ENCODE peak calls at places on chromosome 9, in four cellular contexts. One of them, this sample, is unnamed.

GRCh38 chr9:23590601-23591000 is 235.4 kb downstream of the ELAVL2 start:
- DNase-seq in K562: no peak
- DNase-seq in A549: no peak
- DNase-seq in HepG2: no peak
- DNase-seq in this sample: no peak

GRCh38 chr9:20043035-20043434 is 254.2 kb upstream of the SLC24A2 start:
- DNase-seq in A549: no peak
- DNase-seq in HepG2: no peak
- DNase-seq in K562: no peak
- DNase-seq in this sample: no peak

GRCh38 chr9:90433398-90433890 is 209.2 kb downstream of the DIRAS2 start:
- DNase-seq in HepG2: no peak
- DNase-seq in A549: peak
- DNase-seq in K562: no peak
- DNase-seq in this sample: peak

GRCh38 chr9:79001012-79001411 is 570.8 kb upstream of the TLE4 start:
- DNase-seq in HepG2: no peak
- DNase-seq in K562: no peak
- DNase-seq in A549: no peak
- DNase-seq in this sample: no peak

GRCh38 chr9:69812068-69813000 is 8.3 kb upstream of the CFAP95 start:
- DNase-seq in HepG2: no peak
- DNase-seq in K562: no peak
- DNase-seq in A549: no peak
- DNase-seq in this sample: no peak

GRCh38 chr9:27179245-27179870 is 70.3 kb downstream of the TEK start:
- DNase-seq in A549: no peak
- DNase-seq in K562: no peak
- DNase-seq in HepG2: no peak
- DNase-seq in this sample: no peak

GRCh38 chr9:99823392-99824377 is 2.0 kb downstream of the NR4A3 start:
- DNase-seq in K562: peak
- DNase-seq in HepG2: no peak
- DNase-seq in A549: peak
- DNase-seq in this sample: peak

GRCh38 chr9:104386425-104387069 is 117.5 kb upstream of the OR13F1 start:
- DNase-seq in A549: peak
- DNase-seq in HepG2: peak
- DNase-seq in K562: no peak
- DNase-seq in this sample: no peak

GRCh38 chr9:122056484-122056883 is 36.6 kb downstream of the TTLL11 start:
- DNase-seq in HepG2: peak
- DNase-seq in A549: no peak
- DNase-seq in K562: peak
- DNase-seq in this sample: peak

GRCh38 chr9:89444212-89444611 is 53.7 kb downstream of the SEMA4D start:
- DNase-seq in HepG2: no peak
- DNase-seq in K562: no peak
- DNase-seq in A549: no peak
- DNase-seq in this sample: no peak

GRCh38 chr9:128406848-128407391 is 13.7 kb upstream of the CERCAM start:
- DNase-seq in A549: no peak
- DNase-seq in K562: no peak
- DNase-seq in HepG2: peak
- DNase-seq in this sample: no peak

GRCh38 chr9:26054600-26055516 is 376.6 kb upstream of the TUSC1 start:
- DNase-seq in A549: no peak
- DNase-seq in HepG2: no peak
- DNase-seq in K562: no peak
- DNase-seq in this sample: no peak

GRCh38 chr9:128294142-128294541 is 18.1 kb downstream of the SWI5 start:
- DNase-seq in HepG2: no peak
- DNase-seq in A549: no peak
- DNase-seq in K562: no peak
- DNase-seq in this sample: no peak

GRCh38 chr9:91489391-91489899 is 65.8 kb upstream of the NFIL3 start:
- DNase-seq in HepG2: no peak
- DNase-seq in A549: no peak
- DNase-seq in K562: no peak
- DNase-seq in this sample: no peak

GRCh38 chr9:97046228-97046627 is 7.3 kb upstream of the CTSV start:
- DNase-seq in K562: no peak
- DNase-seq in A549: peak
- DNase-seq in HepG2: peak
- DNase-seq in this sample: peak

GRCh38 chr9:72932669-72933068 is 20.2 kb downstream of the ALDH1A1 start:
- DNase-seq in K562: no peak
- DNase-seq in HepG2: no peak
- DNase-seq in A549: no peak
- DNase-seq in this sample: no peak

GRCh38 chr9:123482295-123482970 is 126.4 kb downstream of the CRB2 start:
- DNase-seq in K562: no peak
- DNase-seq in A549: no peak
- DNase-seq in HepG2: peak
- DNase-seq in this sample: peak

GRCh38 chr9:69600314-69601047 is 71.7 kb downstream of the APBA1 start:
- DNase-seq in A549: no peak
- DNase-seq in HepG2: no peak
- DNase-seq in K562: no peak
- DNase-seq in this sample: no peak

GRCh38 chr9:122377241-122378164 is 6.7 kb downstream of the PTGS1 start:
- DNase-seq in HepG2: no peak
- DNase-seq in A549: no peak
- DNase-seq in K562: peak
- DNase-seq in this sample: no peak

GRCh38 chr9:14480561-14480960 is 166.6 kb upstream of the NFIB start:
- DNase-seq in A549: no peak
- DNase-seq in K562: no peak
- DNase-seq in HepG2: no peak
- DNase-seq in this sample: no peak

DNA sequence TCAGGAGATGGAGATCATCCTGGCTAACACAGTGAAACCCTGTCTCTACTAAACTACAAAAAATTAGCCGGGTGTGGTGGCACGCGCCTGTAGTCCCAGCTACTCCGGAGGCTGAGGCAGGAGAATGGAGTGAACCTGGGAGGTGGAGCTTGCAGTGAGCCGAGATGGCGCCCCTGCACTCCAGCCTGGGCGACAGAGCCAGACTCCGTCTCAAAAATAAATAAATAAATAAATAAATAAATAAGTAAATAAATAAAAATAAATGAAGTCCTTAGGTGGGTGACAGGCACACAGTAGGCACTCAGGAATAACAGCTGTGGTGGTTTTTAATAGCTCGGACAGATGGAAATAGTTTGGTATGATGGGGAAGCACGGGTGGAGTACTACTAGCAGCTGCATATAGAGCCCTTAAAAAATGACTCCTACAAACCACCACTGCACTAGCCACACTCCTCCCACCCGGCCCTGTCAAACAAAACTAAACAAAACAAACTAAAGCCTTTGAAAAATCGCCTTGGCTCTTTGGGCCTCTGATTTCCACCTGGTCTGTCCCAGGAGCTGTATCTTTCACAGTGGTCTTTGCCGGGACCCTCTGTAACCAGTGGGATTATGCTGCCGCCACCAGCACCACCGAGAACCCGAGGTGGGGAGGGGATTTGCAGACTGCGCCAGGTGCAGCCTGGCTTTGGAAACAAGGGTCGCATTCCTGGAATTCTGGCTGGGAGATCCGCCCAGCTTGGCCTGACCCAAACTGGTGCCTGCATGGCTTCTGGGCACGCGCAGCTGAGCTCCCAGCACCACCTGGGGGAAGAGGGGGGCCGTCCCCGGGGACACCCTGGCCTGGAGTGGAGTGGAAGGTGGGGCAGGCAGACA is 5.1 kb upstream of the WDR5 start:
- DNase-seq in HepG2: peak
- DNase-seq in K562: no peak
- DNase-seq in A549: no peak
- DNase-seq in this sample: peak
- TF ChIP-seq NR3C1 in HepG2: no peak
- TF ChIP-seq NR3C1 in K562: no peak
- TF ChIP-seq NR3C1 in A549: no peak
- TF ChIP-seq NR3C1 in this sample: no peak

DNA sequence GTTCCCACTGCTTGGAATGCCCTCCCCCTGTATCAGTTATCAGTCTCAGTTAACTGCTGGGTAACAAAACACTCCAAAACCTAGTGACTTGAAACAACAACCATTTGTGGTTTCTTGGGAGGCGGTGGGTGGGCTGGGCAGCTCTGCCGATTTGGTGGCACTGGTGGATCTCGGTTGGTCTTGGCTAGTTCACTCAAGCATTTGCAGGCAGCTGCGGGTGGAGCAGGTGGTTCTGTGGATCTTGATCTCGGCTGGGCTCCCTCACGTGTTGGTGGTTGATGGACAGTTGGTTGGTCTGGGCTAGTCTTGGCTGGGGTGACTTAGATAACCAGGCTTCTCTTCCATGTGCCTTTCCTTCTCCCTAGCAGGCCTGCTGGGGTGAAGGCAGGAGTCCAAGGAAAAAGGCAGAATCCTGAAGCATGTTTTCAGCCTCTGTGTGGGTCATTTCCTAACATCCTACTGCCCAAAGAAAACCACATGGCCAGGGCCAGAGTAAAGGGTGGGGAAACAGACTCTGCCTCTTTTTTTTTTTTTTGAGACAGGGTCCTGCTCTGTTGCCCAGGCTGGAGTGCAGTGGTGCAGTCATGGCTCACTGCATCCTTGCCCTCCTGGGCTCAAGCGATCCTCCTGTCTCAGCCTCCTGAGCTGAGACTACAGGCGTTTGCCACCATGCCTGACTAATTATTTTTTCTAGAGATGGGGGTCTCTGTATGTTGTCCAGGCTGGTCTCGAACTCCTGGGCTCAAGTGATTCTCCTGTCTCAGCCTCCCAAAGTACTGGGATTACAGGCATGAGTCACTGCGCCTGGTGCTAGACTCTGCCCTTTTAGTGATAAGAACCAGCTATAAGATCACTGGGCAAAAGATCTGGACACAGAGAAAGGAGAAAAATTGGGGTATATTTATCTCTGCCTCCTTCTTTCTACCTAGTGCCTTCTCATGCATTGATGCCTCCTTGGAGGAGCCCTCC is 183.7 kb downstream of the RGS3 start:
- DNase-seq in K562: no peak
- DNase-seq in A549: no peak
- DNase-seq in HepG2: no peak
- DNase-seq in this sample: no peak
- TF ChIP-seq NR3C1 in K562: no peak
- TF ChIP-seq NR3C1 in A549: no peak
- TF ChIP-seq NR3C1 in HepG2: no peak
- TF ChIP-seq NR3C1 in this sample: no peak

DNA sequence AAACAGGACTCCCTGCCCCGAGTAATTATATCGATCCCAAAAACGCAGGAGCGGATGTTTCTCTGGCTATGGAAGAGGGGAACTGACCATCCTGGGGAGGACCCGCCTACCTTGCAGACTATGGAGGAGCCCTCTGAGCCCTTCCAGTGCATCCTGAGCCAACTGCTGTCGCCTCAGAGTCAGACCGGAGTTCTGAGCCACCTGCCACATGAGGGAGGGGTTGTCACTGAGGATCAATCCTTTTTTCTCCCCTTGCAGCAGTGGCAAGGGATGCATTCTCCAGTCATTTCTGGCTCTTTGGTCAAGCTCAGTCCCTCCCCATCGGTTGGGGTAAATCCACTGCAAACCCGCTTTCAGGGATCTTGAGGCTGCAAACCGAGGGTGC is 709 bp downstream of the FANCG start:
- DNase-seq in K562: no peak
- DNase-seq in HepG2: no peak
- DNase-seq in A549: no peak
- DNase-seq in this sample: no peak
- TF ChIP-seq NR3C1 in K562: no peak
- TF ChIP-seq NR3C1 in HepG2: no peak
- TF ChIP-seq NR3C1 in A549: no peak
- TF ChIP-seq NR3C1 in this sample: no peak

DNA sequence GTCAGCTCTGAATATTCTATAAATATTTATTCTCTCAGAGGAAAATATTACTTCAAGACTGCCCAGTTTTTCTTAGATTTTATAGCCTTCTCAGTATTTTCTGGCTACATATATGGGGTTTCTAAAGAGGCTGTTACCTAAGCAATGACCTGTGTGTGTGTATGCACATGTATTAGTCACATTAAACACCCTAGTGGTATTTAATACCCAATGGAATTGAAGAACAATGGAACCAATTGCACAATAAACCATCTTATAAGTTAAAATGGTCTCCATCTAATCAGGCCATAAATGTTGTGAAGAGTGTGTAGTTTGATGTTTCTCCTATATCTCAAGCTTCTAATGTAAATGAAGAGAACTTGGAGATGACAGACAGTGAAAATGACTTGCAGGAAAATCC is 450.0 kb downstream of the SPATA31D1 start:
- DNase-seq in K562: no peak
- DNase-seq in HepG2: no peak
- DNase-seq in A549: no peak
- DNase-seq in this sample: no peak
- TF ChIP-seq NR3C1 in K562: no peak
- TF ChIP-seq NR3C1 in HepG2: no peak
- TF ChIP-seq NR3C1 in A549: no peak
- TF ChIP-seq NR3C1 in this sample: no peak

GRCh38 chr9:137264067-137264466 is 8.9 kb downstream of the NELFB start:
- DNase-seq in K562: no peak
- DNase-seq in HepG2: no peak
- DNase-seq in A549: no peak
- DNase-seq in this sample: no peak

GRCh38 chr9:137266162-137266527 is 11.0 kb downstream of the NELFB start:
- DNase-seq in A549: no peak
- DNase-seq in K562: no peak
- DNase-seq in HepG2: no peak
- DNase-seq in this sample: no peak

GRCh38 chr9:137266589-137267453 is 10.7 kb upstream of the TOR4A start:
- DNase-seq in HepG2: no peak
- DNase-seq in A549: no peak
- DNase-seq in K562: no peak
- DNase-seq in this sample: no peak

GRCh38 chr9:137263506-137263905 is 8.4 kb downstream of the NELFB start:
- DNase-seq in A549: no peak
- DNase-seq in K562: no peak
- DNase-seq in HepG2: no peak
- DNase-seq in this sample: no peak

DNA sequence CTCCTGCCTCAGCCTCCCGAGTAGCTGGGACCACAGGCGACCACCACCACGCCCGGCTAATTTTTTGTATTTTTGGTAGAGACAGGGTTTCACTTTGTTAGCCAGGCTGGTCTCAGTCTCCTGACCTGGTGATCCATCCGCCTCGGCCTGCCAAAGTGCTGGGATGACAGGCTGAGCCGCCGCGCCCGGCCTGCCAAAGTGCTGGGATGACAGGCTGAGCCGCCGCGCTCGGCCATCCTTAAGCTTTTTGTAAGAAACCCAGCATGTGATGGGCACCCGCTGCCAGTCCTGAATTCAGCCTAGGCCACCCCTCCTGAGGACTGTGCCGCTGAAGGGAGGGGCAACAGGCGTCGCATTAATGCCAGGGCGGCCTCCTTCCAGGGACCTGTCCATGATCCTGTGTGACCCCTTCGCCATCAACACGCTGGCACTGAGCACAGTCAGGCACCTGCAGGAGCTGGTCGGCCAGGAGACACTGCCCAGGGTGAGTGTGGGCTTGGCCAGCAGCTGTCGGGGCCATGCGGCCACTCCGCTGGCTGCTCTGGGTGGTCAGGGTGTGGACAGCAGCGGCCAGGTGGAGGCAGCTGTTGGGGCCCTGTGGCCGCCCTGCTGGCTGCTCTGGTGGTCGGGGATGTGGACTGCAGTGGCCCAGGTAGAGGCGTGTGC is 10.5 kb downstream of the NELFB start:
- DNase-seq in HepG2: no peak
- DNase-seq in K562: no peak
- DNase-seq in A549: no peak
- DNase-seq in this sample: no peak
- TF ChIP-seq NR3C1 in HepG2: no peak
- TF ChIP-seq NR3C1 in K562: no peak
- TF ChIP-seq NR3C1 in A549: no peak
- TF ChIP-seq NR3C1 in this sample: no peak